ENCODE peak calls at places on chromosomes 2 and 18, in five cellular contexts. N is A549, W is tibial artery, P is endodermal cell, H is H9. Q is an unnamed sample.

GRCh38 chr2:58019209-58019608 is 27.4 kb upstream of the VRK2 start:
- DNase-seq in W (no peak), N (peak; percentile 3), P (no peak), H (no peak), Q (no peak)

GRCh38 chr2:226333388-226333787 is 466.2 kb downstream of the IRS1 start:
- DNase-seq in W (no peak), H (no peak), N (no peak), P (no peak), Q (no peak)

GRCh38 chr2:73850009-73850408 is 21.2 kb downstream of the STAMBP start:
- DNase-seq in W (no peak), H (no peak), N (no peak), P (no peak), Q (no peak)

GRCh38 chr2:74089816-74090745 is 57.6 kb downstream of the BOLA3 start:
- DNase-seq in W (no peak), P (no peak), H (no peak), N (no peak), Q (no peak)

GRCh38 chr18:9987931-9988330 is 74.1 kb downstream of the VAPA start:
- DNase-seq in P (no peak), N (no peak), H (no peak), W (no peak), Q (no peak)

GRCh38 chr2:128237081-128237534 is 81.6 kb downstream of the HS6ST1 start:
- DNase-seq in W (no peak), H (no peak), P (no peak), N (no peak), Q (no peak)

GRCh38 chr2:85871494-85872164 is 17.2 kb downstream of the ST3GAL5 start:
- DNase-seq in N (no peak), W (no peak), P (no peak), H (no peak), Q (no peak)

GRCh38 chr2:7016884-7017283 is 99.7 kb downstream of the RNF144A start:
- DNase-seq in P (peak; percentile 20), H (no peak), W (no peak), N (no peak), Q (no peak)

GRCh38 chr18:32349728-32350395 is 120.8 kb downstream of the GAREM1 start:
- DNase-seq in P (no peak), H (no peak), W (peak; percentile 82), N (peak; percentile 13), Q (peak; percentile 84)

GRCh38 chr2:171587567-171587966 is 65.3 kb downstream of the CYBRD1 start:
- DNase-seq in H (no peak), N (no peak), P (no peak), W (no peak), Q (no peak)

GRCh38 chr2:150787353-150788098 is 300.1 kb upstream of the RND3 start:
- DNase-seq in P (no peak), W (no peak), N (no peak), H (no peak), Q (no peak)

GRCh38 chr2:144364988-144365738 is 154.8 kb downstream of the ZEB2 start:
- DNase-seq in W (no peak), H (no peak), P (no peak), N (no peak), Q (no peak)

GRCh38 chr2:163852616-163853015 is 116.8 kb upstream of the FIGN start:
- DNase-seq in W (no peak), P (no peak), N (no peak), H (no peak), Q (no peak)

GRCh38 chr2:186950694-186951093 is 101.7 kb upstream of the ZSWIM2 start:
- DNase-seq in P (no peak), N (no peak), W (no peak), H (no peak), Q (no peak)

GRCh38 chr2:23536326-23536725 is 151.3 kb downstream of the KLHL29 start:
- DNase-seq in H (no peak), W (no peak), P (no peak), N (no peak), Q (no peak)

GRCh38 chr2:1731963-1732768 is 12.1 kb downstream of the PXDN start:
- DNase-seq in N (no peak), P (peak; percentile 48), W (peak; percentile 78), H (peak; percentile 31), Q (peak; percentile 68)

GRCh38 chr2:26526105-26526504 is 48.2 kb upstream of the OTOF start:
- DNase-seq in W (no peak), P (no peak), H (no peak), N (no peak), Q (no peak)

GRCh38 chr18:80172056-80172455 is 63.0 kb downstream of the ADNP2 start:
- DNase-seq in W (no peak), H (no peak), N (no peak), P (no peak), Q (no peak)

GRCh38 chr2:16349811-16350210 is 315.8 kb downstream of the CYRIA start:
- DNase-seq in W (no peak), P (no peak), N (no peak), H (no peak), Q (no peak)

GRCh38 chr18:37144921-37145320 is 316.0 kb downstream of the KIAA1328 start:
- DNase-seq in H (no peak), W (no peak), N (no peak), P (no peak), Q (no peak)

GRCh38 chr2:230794472-230794871 is 70.3 kb upstream of the ITM2C start:
- DNase-seq in N (no peak), P (no peak), W (no peak), H (no peak), Q (no peak)

GRCh38 chr2:199335502-199335901 is 122.2 kb downstream of the SATB2 start:
- DNase-seq in H (no peak), W (no peak), P (no peak), N (no peak), Q (no peak)

GRCh38 chr2:46769809-46770208 is 145.8 kb downstream of the MCFD2 start:
- DNase-seq in H (no peak), N (no peak), P (no peak), W (no peak), Q (no peak)

GRCh38 chr2:11292464-11293255 is 51.8 kb downstream of the ROCK2 start:
- DNase-seq in N (no peak), H (no peak), P (peak; percentile 50), W (no peak), Q (no peak)

GRCh38 chr2:236599059-236599458 is 29.4 kb downstream of the ACKR3 start:
- DNase-seq in H (no peak), W (no peak), P (no peak), N (no peak), Q (no peak)

GRCh38 chr2:19301706-19302105 is 56.7 kb downstream of the OSR1 start:
- DNase-seq in H (no peak), P (peak; percentile 47), W (no peak), N (no peak), Q (no peak)

GRCh38 chr2:42542871-42543270 is 25.6 kb upstream of the MTA3 start:
- DNase-seq in W (no peak), P (no peak), N (no peak), H (no peak), Q (no peak)

GRCh38 chr2:164599954-164600589 is 21.2 kb downstream of the GRB14 start:
- DNase-seq in P (peak; percentile 77), H (peak; percentile 46), N (peak; percentile 53), W (no peak), Q (no peak)

GRCh38 chr2:223221120-223221859 is 169.3 kb downstream of the KCNE4 start:
- DNase-seq in P (peak; percentile 49), N (no peak), H (no peak), W (no peak), Q (no peak)

GRCh38 chr2:234690569-234691225 is 193.8 kb upstream of the ARL4C start:
- DNase-seq in W (no peak), N (no peak), H (no peak), P (peak; percentile 45), Q (no peak)

GRCh38 chr2:153474407-153474806 is 4.2 kb downstream of the RPRM start:
- DNase-seq in W (no peak), P (no peak), N (no peak), H (no peak), Q (no peak)

GRCh38 chr2:237472909-237473308 is 14.1 kb upstream of the MLPH start:
- DNase-seq in N (no peak), W (no peak), H (no peak), P (no peak), Q (no peak)

GRCh38 chr2:78202986-78203670 is 681.0 kb upstream of the LRRTM4 start:
- DNase-seq in W (no peak), H (no peak), N (no peak), P (no peak), Q (no peak)

GRCh38 chr2:71667256-71668182 is 214.2 kb downstream of the DYSF start:
- DNase-seq in P (peak; percentile 33), N (no peak), W (no peak), H (peak; percentile 19), Q (no peak)

GRCh38 chr2:46979611-46980010 is 64.0 kb upstream of the MCFD2 start:
- DNase-seq in H (no peak), P (no peak), N (no peak), W (no peak), Q (no peak)

DNA sequence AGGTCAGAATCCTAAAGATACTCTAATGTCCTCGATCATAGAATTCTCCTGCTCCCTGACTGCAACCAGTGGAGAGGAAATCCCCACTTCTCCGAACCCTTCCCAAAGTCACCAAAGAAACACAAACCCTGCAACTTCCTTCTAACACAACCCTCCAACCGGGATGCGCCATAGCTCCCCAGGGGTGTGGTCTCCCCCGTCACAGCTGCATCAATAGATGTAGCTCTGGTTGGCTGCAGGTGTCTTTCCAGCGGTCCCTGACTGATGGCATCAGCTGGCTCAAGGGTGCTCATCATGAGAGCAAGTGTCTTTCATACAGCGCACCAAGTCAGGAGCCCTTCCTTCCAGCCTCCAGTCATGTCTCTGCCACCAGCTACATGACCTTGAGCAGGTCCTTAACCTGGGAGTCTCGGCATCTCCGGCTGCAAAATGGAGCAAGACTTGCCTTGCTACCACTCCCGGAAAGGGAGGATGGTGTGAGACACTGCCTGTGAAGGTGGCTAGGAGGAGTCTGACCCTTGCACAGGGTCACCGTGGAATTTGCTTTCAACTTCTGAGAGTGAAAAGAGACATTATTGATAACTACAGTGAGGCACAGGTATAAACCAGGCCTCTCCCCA is 198.8 kb downstream of the HAUS1 start:
- DNase-seq in H (no peak), W (no peak), P (peak; percentile 2), N (no peak), Q (no peak)
- H3K4me1 ChIP-seq in H (no peaks in the 10 kb centered on the region), W (no peaks in the 10 kb centered on the region), P (no peaks in the 10 kb centered on the region), N (no peaks in the 10 kb centered on the region), Q (no peaks in the 10 kb centered on the region)

GRCh38 chr2:44912660-44913059 is 28.8 kb upstream of the SIX3 start:
- DNase-seq in N (peak; percentile 28), P (no peak), H (no peak), W (peak; percentile 65), Q (no peak)

GRCh38 chr2:44918095-44918775 is 23.3 kb upstream of the SIX3 start:
- DNase-seq in H (no peak), P (no peak), W (no peak), N (no peak), Q (no peak)

GRCh38 chr2:44920751-44921150 is 20.8 kb upstream of the SIX3 start:
- DNase-seq in N (no peak), W (no peak), P (no peak), H (no peak), Q (no peak)

GRCh38 chr2:44916291-44916690 is 25.2 kb upstream of the SIX3 start:
- DNase-seq in P (no peak), H (no peak), N (no peak), W (no peak), Q (no peak)
- H3K4me1 ChIP-seq in P (peaks cover 6% of the 10 kb centered on the region), H (no peaks in the 10 kb centered on the region), N (peaks cover 18% of the 10 kb centered on the region), W (no peaks in the 10 kb centered on the region), Q (no peaks in the 10 kb centered on the region)

GRCh38 chr2:182716665-182716990 is 571 bp downstream of the DNAJC10 start:
- DNase-seq in N (no peak), P (no peak), W (no peak), H (no peak), Q (no peak)
- H3K4me1 ChIP-seq in N (peaks cover 20% of the 10 kb centered on the region), P (no peaks in the 10 kb centered on the region), W (no peaks in the 10 kb centered on the region), H (no peaks in the 10 kb centered on the region), Q (peaks cover 7% of the 10 kb centered on the region)

GRCh38 chr2:208929489-208929864 is 494.4 kb upstream of the MAP2 start:
- DNase-seq in W (no peak), N (no peak), P (no peak), H (no peak), Q (no peak)
- H3K4me1 ChIP-seq in W (no peaks in the 10 kb centered on the region), N (no peaks in the 10 kb centered on the region), P (no peaks in the 10 kb centered on the region), H (no peaks in the 10 kb centered on the region), Q (no peaks in the 10 kb centered on the region)